ENCODE peak calls at places on chromosome 17, in four cellular contexts. U, X, A and W are unnamed samples.

GRCh38 chr17:1201132-1201702 is 21.4 kb upstream of the ABR start:
- DNase-seq in X (no peak), A (no peak), U (no peak), W (no peak)

GRCh38 chr17:39639566-39640458 is 2.9 kb downstream of the STARD3 start:
- DNase-seq in X (no peak), U (no peak), A (no peak), W (peak; percentile 44)

GRCh38 chr17:32487460-32488176 is 825 bp downstream of the CDK5R1 start:
- DNase-seq in X (no peak), A (no peak), U (peak; percentile 30), W (no peak)

GRCh38 chr17:13410874-13411273 is 190.9 kb downstream of the HS3ST3A1 start:
- DNase-seq in A (no peak), X (no peak), U (no peak), W (peak; percentile 75)

GRCh38 chr17:19986941-19987714 is 9.5 kb upstream of the AKAP10 start:
- DNase-seq in A (no peak), X (no peak), U (no peak), W (no peak)

GRCh38 chr17:37570527-37571093 is 38.6 kb downstream of the SYNRG start:
- DNase-seq in X (peak; percentile 7), U (peak; percentile 36), A (no peak), W (peak; percentile 62)

GRCh38 chr17:28404812-28405570 is 1.0 kb downstream of the SLC46A1 start:
- DNase-seq in U (no peak), A (no peak), X (no peak), W (no peak)

GRCh38 chr17:10875411-10875810 is 37.5 kb upstream of the PIRT start:
- DNase-seq in A (no peak), X (no peak), U (no peak), W (no peak)

GRCh38 chr17:2689411-2690164 is 22.0 kb downstream of the CLUH start:
- DNase-seq in U (no peak), A (no peak), X (no peak), W (no peak)

GRCh38 chr17:17075037-17075755 is 32.9 kb downstream of the MPRIP start:
- DNase-seq in U (no peak), A (no peak), X (no peak), W (peak; percentile 96)

GRCh38 chr17:76556759-76557367 is 17.0 kb downstream of the PRCD start:
- DNase-seq in A (no peak), X (peak; percentile 60), U (no peak), W (peak; percentile 71)

GRCh38 chr17:82281502-82282238 is 8.2 kb upstream of the CSNK1D start:
- DNase-seq in A (no peak), X (no peak), U (no peak), W (no peak)

GRCh38 chr17:27524594-27524993 is 68.3 kb downstream of the KSR1 start:
- DNase-seq in X (no peak), A (no peak), U (no peak), W (no peak)

GRCh38 chr17:7011942-7012254 is 526 bp upstream of the RNASEK start:
- DNase-seq in U (no peak), A (no peak), X (no peak), W (no peak)

GRCh38 chr17:5883775-5884665 is 186.2 kb upstream of the WSCD1 start:
- DNase-seq in X (no peak), U (no peak), A (no peak), W (no peak)

GRCh38 chr17:67528751-67529436 is 151.8 kb downstream of the PITPNC1 start:
- DNase-seq in X (peak; percentile 93), U (peak; percentile 69), A (no peak), W (peak; percentile 73)

GRCh38 chr17:6654816-6655731 is 3.5 kb downstream of the C17orf100 start:
- DNase-seq in U (peak; percentile 12), X (peak; percentile 33), A (no peak), W (no peak)

GRCh38 chr17:9321862-9322261 is 253.8 kb downstream of the STX8 start:
- DNase-seq in X (no peak), A (no peak), U (no peak), W (peak; percentile 5)